ENCODE peak calls at places on chromosomes 16 and 17, in six cellular contexts. Y is fibroblast of lung; E is A549; W is left ventricle myocardium inferior; N is CD4-positive, CD25-positive, alpha-beta regulatory T cell; I is foreskin keratinocyte. P is an unnamed sample.

GRCh38 chr16:21159281-21159951 is 942 bp downstream of the LDAF1 start:
- DNase-seq in N (peak; percentile 17), I (peak; percentile 27), Y (no peak), E (no peak), W (peak; percentile 38), P (peak; percentile 39)

GRCh38 chr16:525520-526180 is 1.9 kb upstream of the CAPN15 start:
- DNase-seq in I (peak; percentile 75), Y (peak; percentile 91), W (no peak), E (peak; percentile 72), N (peak; percentile 4), P (peak; percentile 81)

GRCh38 chr17:63698886-63699637 is 863 bp downstream of the LIMD2 start:
- DNase-seq in E (no peak), Y (peak; percentile 47), N (peak; percentile 95), W (peak; percentile 58), I (no peak), P (no peak)

GRCh38 chr16:526181-527014 is 1.1 kb upstream of the CAPN15 start:
- DNase-seq in E (no peak), Y (peak; percentile 49), W (peak; percentile 56), N (no peak), I (peak; percentile 15), P (no peak)

GRCh38 chr17:2056221-2057129 is 1.6 kb downstream of the HIC1 start:
- DNase-seq in N (peak; percentile 68), W (no peak), I (no peak), E (no peak), Y (peak; percentile 73), P (no peak)

GRCh38 chr16:81448154-81449131 is 3.8 kb downstream of the CMIP start:
- DNase-seq in I (no peak), Y (no peak), N (no peak), E (no peak), W (no peak), P (no peak)

GRCh38 chr16:12553191-12553590 is 250.5 kb downstream of the CPPED1 start:
- DNase-seq in I (no peak), E (no peak), Y (no peak), W (no peak), N (no peak), P (peak; percentile 22)

GRCh38 chr17:2680961-2681360 is 30.6 kb downstream of the CLUH start:
- DNase-seq in W (no peak), E (no peak), I (no peak), N (no peak), Y (no peak), P (no peak)

GRCh38 chr17:17351901-17352781 is 49.0 kb downstream of the NT5M start:
- DNase-seq in E (no peak), Y (peak; percentile 61), N (no peak), W (peak; percentile 49), I (no peak), P (no peak)

GRCh38 chr16:83967838-83968482 is at the start of gene NECAB2:
- DNase-seq in E (no peak), W (peak; percentile 62), N (no peak), Y (peak; percentile 20), I (no peak), P (no peak)

GRCh38 chr17:39200957-39201510 is 951 bp downstream of the RPL19 start:
- DNase-seq in N (no peak), Y (no peak), W (no peak), E (no peak), I (no peak), P (no peak)

GRCh38 chr16:80683646-80684045 is 120.8 kb downstream of the CDYL2 start:
- DNase-seq in N (no peak), I (no peak), W (no peak), E (no peak), Y (no peak), P (no peak)

GRCh38 chr16:90022209-90023077 is 3.2 kb upstream of the DBNDD1 start:
- DNase-seq in E (peak; percentile 91), I (peak; percentile 56), N (peak; percentile 75), W (peak; percentile 92), Y (peak; percentile 82), P (peak; percentile 27)

GRCh38 chr17:44218344-44219125 is 940 bp downstream of the UBTF start:
- DNase-seq in E (peak; percentile 93), I (no peak), W (peak; percentile 91), Y (peak; percentile 87), N (peak; percentile 90), P (no peak)

GRCh38 chr16:48350716-48351115 is 34.5 kb downstream of the SIAH1 start:
- DNase-seq in N (no peak), E (no peak), I (no peak), W (no peak), Y (no peak), P (no peak)

GRCh38 chr17:73307130-73307529 is 4.7 kb downstream of the CDC42EP4 start:
- DNase-seq in Y (no peak), E (no peak), W (peak; percentile 58), I (no peak), N (no peak), P (no peak)

GRCh38 chr17:70187383-70187782 is 18.1 kb downstream of the KCNJ2 start:
- DNase-seq in W (no peak), I (peak; percentile 61), E (no peak), Y (peak; percentile 68), N (no peak), P (peak; percentile 16)

GRCh38 chr16:51147776-51148673 is 3.0 kb downstream of the SALL1 start:
- DNase-seq in W (no peak), N (no peak), Y (peak; percentile 54), E (no peak), I (no peak), P (no peak)

GRCh38 chr16:24977673-24978065 is 37.5 kb downstream of the ARHGAP17 start:
- DNase-seq in E (peak; percentile 27), N (no peak), I (no peak), W (no peak), Y (peak; percentile 83), P (no peak)

GRCh38 chr17:14372905-14373559 is 72.2 kb downstream of the HS3ST3B1 start:
- DNase-seq in Y (no peak), I (no peak), W (no peak), N (no peak), E (no peak), P (no peak)

GRCh38 chr17:64339516-64340475 is 50.9 kb downstream of the PECAM1 start:
- DNase-seq in E (no peak), N (no peak), Y (no peak), W (no peak), I (no peak), P (no peak)

GRCh38 chr16:3553138-3553923 is 23.9 kb downstream of the NLRC3 start:
- DNase-seq in W (no peak), Y (no peak), I (no peak), N (no peak), E (peak; percentile 21), P (no peak)

GRCh38 chr17:48718781-48719641 is 3.3 kb downstream of the PRAC1 start:
- DNase-seq in N (no peak), I (no peak), W (no peak), Y (no peak), E (no peak), P (no peak)

GRCh38 chr16:14036869-14037268 is 34.2 kb upstream of the MRTFB start:
- DNase-seq in E (no peak), W (no peak), I (no peak), Y (no peak), N (no peak), P (no peak)

GRCh38 chr16:49532873-49533272 is 159.3 kb downstream of the C16orf78 start:
- DNase-seq in I (no peak), W (no peak), N (no peak), Y (no peak), E (no peak), P (no peak)

GRCh38 chr17:31152271-31152670 is 57.5 kb downstream of the NF1 start:
- DNase-seq in W (no peak), Y (no peak), N (no peak), I (no peak), E (no peak), P (no peak)
- H3K27ac ChIP-seq in W (no peak overlapping the region), Y (no peak overlapping the region), N (no peak overlapping the region), I (no peak overlapping the region), E (no peak overlapping the region), P (no peak overlapping the region)

DNA sequence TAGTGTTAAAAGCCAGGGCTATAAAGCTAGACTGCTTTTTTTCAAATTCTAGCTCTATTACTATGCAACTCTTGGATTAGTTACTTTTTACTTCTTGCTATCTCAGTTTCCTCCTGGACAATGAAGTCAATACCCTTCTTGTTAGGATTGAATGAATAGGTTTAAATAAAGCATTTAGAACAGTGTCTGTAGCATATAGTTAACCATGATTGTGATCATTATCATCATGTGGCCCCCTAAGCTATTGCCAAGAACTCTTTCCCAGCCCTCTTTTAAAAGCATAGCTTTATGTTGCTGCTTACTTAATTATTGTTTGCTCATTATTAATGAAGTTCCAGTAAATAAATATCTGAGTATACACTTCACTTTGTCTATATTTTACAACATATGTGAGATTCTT is 4.5 kb downstream of the VMP1 start:
- DNase-seq in W (no peak), N (no peak), Y (no peak), E (no peak), I (no peak), P (no peak)
- H3K27ac ChIP-seq in W (no peak overlapping the region), N (no peak overlapping the region), Y (no peak overlapping the region), E (no peak overlapping the region), I (no peak overlapping the region), P (no peak overlapping the region)

DNA sequence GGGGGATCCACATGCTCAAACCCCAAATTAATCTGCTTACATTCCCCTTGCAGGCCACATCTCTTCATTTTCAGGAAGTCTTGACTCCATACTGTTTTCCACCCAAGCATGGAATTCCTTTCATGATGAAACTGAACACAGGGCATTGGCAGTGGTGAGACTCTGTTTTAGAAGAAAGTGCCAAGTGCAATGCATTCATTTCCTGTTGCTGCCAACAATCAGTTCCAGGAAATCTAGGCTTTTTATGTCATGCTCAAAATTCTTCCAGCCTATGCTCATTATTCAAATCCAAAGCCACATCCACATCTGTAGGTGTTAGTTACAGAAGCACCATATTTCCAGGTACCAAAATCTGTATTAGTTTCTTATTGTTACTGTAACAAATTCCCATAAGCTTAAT is 4.1 kb downstream of the CCL2 start:
- DNase-seq in Y (peak; percentile 89), W (no peak), I (no peak), N (no peak), E (no peak), P (no peak)
- H3K27ac ChIP-seq in Y (no peak overlapping the region), W (no peak overlapping the region), I (no peak overlapping the region), N (no peak overlapping the region), E (no peak overlapping the region), P (no peak overlapping the region)

DNA sequence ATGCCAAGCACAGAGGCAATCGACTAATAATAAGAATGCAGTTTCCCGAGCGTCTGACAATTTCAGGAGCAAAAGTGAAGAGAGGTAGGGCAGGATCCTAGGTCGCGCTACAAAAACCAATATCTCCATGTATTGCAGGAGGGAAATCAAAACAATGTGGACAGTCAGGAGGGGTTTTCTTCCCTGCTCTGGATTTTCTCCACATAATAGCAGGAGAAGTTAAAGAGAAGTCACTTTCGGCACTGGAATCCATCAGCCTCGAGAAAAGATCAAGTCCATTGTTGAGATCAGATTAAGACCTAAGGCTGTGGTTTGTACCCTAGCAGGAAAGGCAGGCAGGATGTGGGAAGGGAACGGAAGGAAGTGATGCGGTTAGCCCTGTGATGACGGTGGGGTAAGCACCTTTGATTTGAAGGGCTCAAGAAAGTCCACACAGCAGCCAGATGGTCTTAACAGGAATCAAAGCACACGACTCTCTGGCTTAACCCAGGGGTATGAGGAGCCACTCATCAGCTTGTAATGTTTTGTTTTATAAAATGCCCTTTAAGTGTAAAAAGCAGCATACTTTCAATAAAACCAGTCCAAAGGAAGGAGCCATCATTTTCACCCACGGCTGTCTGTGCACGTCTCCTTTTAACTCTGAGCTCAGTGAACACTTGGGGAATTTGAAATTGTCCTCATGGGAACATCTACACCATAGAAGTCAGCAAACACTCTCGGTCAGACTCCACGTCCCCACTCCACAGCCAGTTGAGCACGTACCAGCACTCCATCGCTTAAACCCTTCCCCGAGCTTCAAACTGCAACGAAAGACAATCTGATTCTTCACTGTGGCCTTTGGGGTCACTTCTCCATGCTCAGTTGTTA is 15.8 kb upstream of the AKTIP start:
- DNase-seq in Y (peak; percentile 37), I (no peak), E (no peak), W (no peak), N (peak; percentile 87), P (no peak)
- H3K27ac ChIP-seq in Y (no peak overlapping the region), I (no peak overlapping the region), E (no peak overlapping the region), W (peak overlapping the region; percentile 87), N (peak overlapping the region; percentile 73), P (no peak overlapping the region)

P was measured in epithelial cell of prostate.